ENCODE peak calls at places on chromosomes 3 and 15, in ten cellular contexts. P is stomach; S is body of pancreas; C is Panc1; E is breast epithelium; U is fibroblast of lung; G is brain microvascular endothelial cell; I is CD4-positive, alpha-beta T cell; Q is astrocyte; K is heart right ventricle. Y is an unnamed sample. For H3K27me3, the result is how much of the 10 kb centered on the place peaks cover.

GRCh38 chr3:116005404-116005803 is 382.1 kb downstream of the GAP43 start:
- DNase-seq in Q (peak), S (peak), G (peak), I (no peak), P (no peak), C (peak), E (no peak), K (peak), U (peak), Y (no peak)

GRCh38 chr3:53023072-53023823 is 22.6 kb downstream of the SFMBT1 start:
- DNase-seq in E (no peak), G (no peak), K (no peak), I (no peak), Q (no peak), C (no peak), P (no peak), U (peak), S (no peak), Y (no peak)

GRCh38 chr3:59685432-59685831 is 635.6 kb upstream of the CFAP20DC start:
- DNase-seq in S (no peak), U (no peak), C (no peak), I (no peak), E (no peak), P (peak), K (no peak), G (no peak), Q (no peak), Y (no peak)

GRCh38 chr15:68980786-68981185 is 33.7 kb upstream of the NOX5 start:
- DNase-seq in K (no peak), I (no peak), S (no peak), C (no peak), G (no peak), E (no peak), Q (no peak), P (no peak), U (no peak), Y (no peak)

GRCh38 chr3:46280105-46280797 is 38.0 kb downstream of the CCR3 start:
- DNase-seq in K (no peak), E (no peak), I (no peak), G (peak), U (peak), S (peak), Q (peak), P (no peak), C (no peak), Y (no peak)

GRCh38 chr15:42073418-42073817 is 20.9 kb downstream of the PLA2G4D start:
- DNase-seq in Q (no peak), U (peak), G (no peak), K (no peak), C (no peak), P (peak), E (no peak), I (no peak), S (no peak), Y (no peak)

GRCh38 chr15:77373441-77373840 is 46.5 kb downstream of the PEAK1 start:
- DNase-seq in S (no peak), I (no peak), U (no peak), K (no peak), P (no peak), C (no peak), E (no peak), G (no peak), Q (no peak), Y (no peak)

GRCh38 chr3:184738519-184738890 is 26.6 kb upstream of the MAGEF1 start:
- DNase-seq in C (no peak), E (no peak), K (no peak), U (no peak), I (no peak), S (no peak), P (no peak), Q (no peak), G (no peak), Y (no peak)

GRCh38 chr3:11717301-11717700 is 73.6 kb upstream of the VGLL4 start:
- DNase-seq in I (no peak), Q (no peak), G (peak), P (no peak), U (peak), K (no peak), E (no peak), C (no peak), S (no peak), Y (no peak)

GRCh38 chr3:186004671-186005070 is 66.9 kb upstream of the TRA2B start:
- DNase-seq in C (no peak), K (no peak), G (no peak), P (no peak), I (no peak), U (no peak), E (no peak), Q (no peak), S (no peak), Y (no peak)

GRCh38 chr3:186004209-186004608 is 66.4 kb upstream of the TRA2B start:
- DNase-seq in I (no peak), G (no peak), P (no peak), C (no peak), E (no peak), Q (no peak), S (no peak), K (no peak), U (no peak), Y (no peak)

GRCh38 chr3:186003610-186004009 is 65.8 kb upstream of the TRA2B start:
- DNase-seq in C (no peak), I (no peak), K (no peak), E (no peak), S (no peak), U (peak), G (no peak), Q (peak), P (no peak), Y (no peak)

GRCh38 chr3:186001838-186002237 is 64.0 kb upstream of the TRA2B start:
- DNase-seq in E (no peak), Q (no peak), S (no peak), G (no peak), U (no peak), K (no peak), C (no peak), I (no peak), P (no peak), Y (no peak)

GRCh38 chr3:186002884-186003472 is 65.2 kb upstream of the TRA2B start:
- DNase-seq in K (no peak), C (no peak), G (no peak), E (no peak), I (no peak), Q (peak), P (no peak), U (peak), S (peak), Y (no peak)
- TF ChIP-seq CTCF in K (no peak), C (peak), G (peak), E (no peak), I (no peak), Q (peak), P (no peak), U (peak), S (peak), Y (peak)

GRCh38 chr3:83633758-83634157 is 1325.0 kb upstream of the CADM2 start:
- DNase-seq in C (no peak), S (no peak), K (no peak), P (no peak), I (no peak), U (no peak), G (no peak), Q (no peak), E (no peak), Y (no peak)

DNA sequence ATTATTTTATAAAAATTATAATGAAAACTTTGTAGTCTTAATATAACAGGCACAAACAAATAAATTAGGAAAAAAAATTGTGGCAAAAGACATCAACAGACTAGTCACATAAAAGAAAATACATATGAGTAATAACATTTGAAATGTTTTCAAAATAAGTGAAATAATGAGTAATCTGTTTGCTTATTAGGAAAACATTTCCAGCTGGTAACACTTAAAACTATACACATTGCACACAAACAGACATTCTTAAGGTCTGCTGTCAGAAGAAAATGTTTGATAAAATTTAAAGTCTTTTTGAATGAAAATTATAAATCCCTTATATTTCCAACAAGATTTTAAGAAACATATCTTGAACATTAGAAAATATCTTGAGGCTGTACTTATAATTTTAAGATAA is 1326.3 kb upstream of the CADM2 start:
- DNase-seq in C (no peak), Q (no peak), E (no peak), K (no peak), G (no peak), I (no peak), P (no peak), S (no peak), U (no peak), Y (no peak)
- H3K27me3 ChIP-seq in C (under half), Q (under half), E (under half), K (under half), G (under half), I (under half), P (under half), S (under half), U (under half), Y (under half)

GRCh38 chr15:71735013-71735757 is 75.2 kb upstream of the NR2E3 start:
- DNase-seq in K (no peak), Q (no peak), S (no peak), U (no peak), C (no peak), G (no peak), I (no peak), E (no peak), P (no peak), Y (no peak)
- TF ChIP-seq CTCF in K (no peak), Q (no peak), S (no peak), U (no peak), C (no peak), G (peak), I (no peak), E (no peak), P (no peak), Y (no peak)

DNA sequence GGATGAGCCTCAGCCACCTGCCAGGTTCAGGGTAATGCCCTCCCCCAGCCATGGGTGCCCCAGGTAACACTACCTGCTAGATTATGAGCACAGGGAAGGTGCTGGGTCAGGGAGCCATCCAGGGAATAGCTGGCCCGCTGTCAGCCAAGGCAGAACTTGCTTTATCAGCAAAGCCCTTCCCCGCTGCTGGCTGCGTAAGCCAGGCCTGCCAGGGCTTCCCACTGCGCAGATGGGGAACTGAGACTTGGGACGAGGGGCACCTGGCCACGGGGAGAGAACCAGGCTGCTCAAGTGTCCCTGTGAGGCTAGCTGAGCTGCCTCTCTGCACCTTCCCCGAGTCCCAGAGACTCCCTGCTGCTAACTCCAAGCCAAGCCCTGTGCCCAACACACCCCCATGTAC is 45.4 kb downstream of the CACNA2D2 start:
- DNase-seq in G (no peak), P (no peak), S (no peak), K (no peak), Q (no peak), U (no peak), E (no peak), I (no peak), C (no peak), Y (no peak)
- H3K27me3 ChIP-seq in G (under half), P (under half), S (under half), K (under half), Q (under half), U (under half), E (under half), I (under half), C (under half), Y (under half)

GRCh38 chr3:66836363-66837152 is 161.5 kb upstream of the KBTBD8 start:
- DNase-seq in G (no peak), U (peak), P (no peak), E (no peak), S (no peak), Q (no peak), I (no peak), C (no peak), K (no peak), Y (no peak)
- TF ChIP-seq CTCF in G (no peak), U (no peak), P (peak), E (no peak), S (peak), Q (peak), I (no peak), C (peak), K (peak), Y (peak)

GRCh38 chr15:25862469-25863066 is 559 bp downstream of the ATP10A start:
- DNase-seq in U (peak), C (no peak), P (peak), K (no peak), I (peak), Q (no peak), E (no peak), S (no peak), G (no peak), Y (no peak)

GRCh38 chr15:25862087-25862468 is 1.0 kb downstream of the ATP10A start:
- DNase-seq in Q (no peak), K (no peak), E (no peak), S (no peak), U (peak), G (no peak), P (no peak), I (no peak), C (no peak), Y (peak)

GRCh38 chr15:25864966-25865365 is 1.8 kb upstream of the ATP10A start:
- DNase-seq in U (peak), G (no peak), P (no peak), E (no peak), K (no peak), I (no peak), Q (peak), S (no peak), C (no peak), Y (no peak)

GRCh38 chr15:25863968-25864580 is 947 bp upstream of the ATP10A start:
- DNase-seq in U (no peak), P (no peak), Q (no peak), E (no peak), K (no peak), I (no peak), C (no peak), G (no peak), S (no peak), Y (no peak)

GRCh38 chr15:25863067-25863967 is at the start of gene ATP10A:
- DNase-seq in E (no peak), S (no peak), K (peak), I (peak), G (peak), C (no peak), U (peak), Q (peak), P (no peak), Y (no peak)
- H3K27me3 ChIP-seq in E (under half), S (under half), K (under half), I (under half), G (under half), C (under half), U (under half), Q (under half), P (under half), Y (under half)

DNA sequence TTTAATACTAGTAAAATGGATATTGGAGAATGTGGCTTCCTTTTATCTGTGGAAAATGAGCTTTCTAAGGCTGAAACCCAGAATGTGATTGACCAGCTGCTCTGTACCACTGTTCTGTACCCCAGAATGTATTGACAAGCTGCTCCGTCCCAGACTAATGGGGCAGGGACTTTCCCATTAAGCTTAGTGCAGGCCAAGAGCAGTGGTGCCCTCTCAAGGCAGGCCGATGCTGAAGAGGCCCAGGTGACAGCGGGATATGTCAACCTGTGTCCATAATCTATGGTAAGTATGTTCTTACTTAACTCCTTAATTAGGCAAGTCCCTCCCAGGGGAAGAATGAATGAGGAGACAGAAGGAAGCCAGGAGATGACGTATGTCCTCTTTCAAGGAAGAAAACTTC is 31.1 kb downstream of the SGO1 start:
- DNase-seq in P (no peak), S (no peak), Q (no peak), K (no peak), E (no peak), I (no peak), U (no peak), C (no peak), G (no peak), Y (no peak)
- TF ChIP-seq CTCF in P (no peak), S (no peak), Q (no peak), K (no peak), E (no peak), I (no peak), U (no peak), C (no peak), G (no peak), Y (peak)

DNA sequence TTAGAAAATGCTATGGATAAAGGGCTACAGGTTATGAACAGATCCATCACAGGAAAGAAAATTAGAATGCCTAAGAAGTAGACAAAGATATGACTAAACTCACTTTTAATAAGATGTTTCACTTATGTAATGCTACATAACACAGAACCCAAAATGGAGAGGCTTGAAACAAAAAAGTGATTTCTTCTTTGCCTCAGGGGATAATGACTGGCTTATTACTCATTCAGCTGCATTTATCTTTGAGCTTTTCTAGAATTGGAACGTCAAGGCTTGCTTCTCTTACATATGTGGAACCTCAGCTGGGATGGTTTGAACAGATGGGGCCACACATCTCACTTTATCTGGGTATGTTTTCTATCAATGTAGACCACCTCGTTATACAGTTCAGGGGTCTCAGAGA is 120.6 kb upstream of the EPHA3 start:
- DNase-seq in U (peak), Q (peak), P (no peak), C (no peak), E (no peak), G (peak), I (no peak), S (no peak), K (no peak), Y (no peak)
- H3K27me3 ChIP-seq in U (under half), Q (under half), P (under half), C (under half), E (under half), G (under half), I (under half), S (under half), K (under half), Y (under half)